ENCODE peak calls at places on chromosome 1, in seven cellular contexts. One of them, this sample, is unnamed.

GRCh38 chr1:201122321-201123017 is 4.5 kb downstream of the ASCL5 start:
- DNase-seq in WTC11: no peak
- DNase-seq in HCT116: no peak
- DNase-seq in GM12878: no peak
- DNase-seq in H1: no peak
- DNase-seq in HepG2: no peak
- DNase-seq in K562: no peak
- DNase-seq in this sample: no peak

GRCh38 chr1:39849203-39849602 is 34.1 kb downstream of the TRIT1 start:
- DNase-seq in WTC11: no peak
- DNase-seq in HCT116: no peak
- DNase-seq in GM12878: no peak
- DNase-seq in H1: no peak
- DNase-seq in HepG2: no peak
- DNase-seq in K562: no peak
- DNase-seq in this sample: no peak

GRCh38 chr1:191963286-191963685 is 195.0 kb upstream of the RGS18 start:
- DNase-seq in WTC11: no peak
- DNase-seq in HCT116: no peak
- DNase-seq in GM12878: no peak
- DNase-seq in H1: no peak
- DNase-seq in HepG2: no peak
- DNase-seq in K562: no peak
- DNase-seq in this sample: no peak

GRCh38 chr1:46180082-46180616 is 3.9 kb upstream of the P3R3URF start:
- DNase-seq in WTC11: peak
- DNase-seq in HCT116: peak
- DNase-seq in GM12878: no peak
- DNase-seq in H1: peak
- DNase-seq in HepG2: peak
- DNase-seq in K562: peak
- DNase-seq in this sample: no peak

GRCh38 chr1:91221017-91221416 is 183.6 kb downstream of the HFM1 start:
- DNase-seq in WTC11: no peak
- DNase-seq in HCT116: no peak
- DNase-seq in GM12878: no peak
- DNase-seq in H1: no peak
- DNase-seq in HepG2: no peak
- DNase-seq in K562: no peak
- DNase-seq in this sample: no peak

GRCh38 chr1:46806196-46807020 is 7.6 kb downstream of the CYP4B1 start:
- DNase-seq in WTC11: no peak
- DNase-seq in HCT116: no peak
- DNase-seq in GM12878: no peak
- DNase-seq in H1: no peak
- DNase-seq in HepG2: no peak
- DNase-seq in K562: no peak
- DNase-seq in this sample: no peak

GRCh38 chr1:64623750-64624445 is 121.0 kb upstream of the RAVER2 start:
- DNase-seq in WTC11: no peak
- DNase-seq in HCT116: no peak
- DNase-seq in GM12878: no peak
- DNase-seq in H1: no peak
- DNase-seq in HepG2: no peak
- DNase-seq in K562: no peak
- DNase-seq in this sample: no peak

GRCh38 chr1:152654110-152654509 is 9.1 kb upstream of the LCE2D start:
- DNase-seq in WTC11: peak
- DNase-seq in HCT116: peak
- DNase-seq in GM12878: no peak
- DNase-seq in H1: peak
- DNase-seq in HepG2: peak
- DNase-seq in K562: peak
- DNase-seq in this sample: peak

GRCh38 chr1:108816049-108816882 is 40.6 kb downstream of the AKNAD1 start:
- DNase-seq in WTC11: peak
- DNase-seq in HCT116: no peak
- DNase-seq in GM12878: no peak
- DNase-seq in H1: no peak
- DNase-seq in HepG2: peak
- DNase-seq in K562: peak
- DNase-seq in this sample: peak

GRCh38 chr1:12447301-12447700 is 170.7 kb downstream of the DHRS3 start:
- DNase-seq in WTC11: no peak
- DNase-seq in HCT116: no peak
- DNase-seq in GM12878: no peak
- DNase-seq in H1: no peak
- DNase-seq in HepG2: no peak
- DNase-seq in K562: no peak
- DNase-seq in this sample: no peak

GRCh38 chr1:91349524-91349923 is 55.1 kb downstream of the HFM1 start:
- DNase-seq in WTC11: no peak
- DNase-seq in HCT116: no peak
- DNase-seq in GM12878: no peak
- DNase-seq in H1: no peak
- DNase-seq in HepG2: no peak
- DNase-seq in K562: no peak
- DNase-seq in this sample: no peak

GRCh38 chr1:215603319-215603718 is 36.2 kb downstream of the KCTD3 start:
- DNase-seq in WTC11: no peak
- DNase-seq in HCT116: no peak
- DNase-seq in GM12878: no peak
- DNase-seq in H1: no peak
- DNase-seq in HepG2: no peak
- DNase-seq in K562: no peak
- DNase-seq in this sample: no peak

GRCh38 chr1:180778782-180779398 is 133.8 kb upstream of the KIAA1614 start:
- DNase-seq in WTC11: peak
- DNase-seq in HCT116: peak
- DNase-seq in GM12878: no peak
- DNase-seq in H1: no peak
- DNase-seq in HepG2: peak
- DNase-seq in K562: peak
- DNase-seq in this sample: peak

GRCh38 chr1:85448358-85448757 is 16.6 kb downstream of the DDAH1 start:
- DNase-seq in WTC11: no peak
- DNase-seq in HCT116: no peak
- DNase-seq in GM12878: no peak
- DNase-seq in H1: no peak
- DNase-seq in HepG2: no peak
- DNase-seq in K562: no peak
- DNase-seq in this sample: no peak
- TF ChIP-seq SP1 in WTC11: no peak
- TF ChIP-seq SP1 in HCT116: no peak
- TF ChIP-seq SP1 in GM12878: no peak
- TF ChIP-seq SP1 in H1: no peak
- TF ChIP-seq SP1 in HepG2: no peak
- TF ChIP-seq SP1 in K562: no peak
- TF ChIP-seq SP1 in this sample: no peak

DNA sequence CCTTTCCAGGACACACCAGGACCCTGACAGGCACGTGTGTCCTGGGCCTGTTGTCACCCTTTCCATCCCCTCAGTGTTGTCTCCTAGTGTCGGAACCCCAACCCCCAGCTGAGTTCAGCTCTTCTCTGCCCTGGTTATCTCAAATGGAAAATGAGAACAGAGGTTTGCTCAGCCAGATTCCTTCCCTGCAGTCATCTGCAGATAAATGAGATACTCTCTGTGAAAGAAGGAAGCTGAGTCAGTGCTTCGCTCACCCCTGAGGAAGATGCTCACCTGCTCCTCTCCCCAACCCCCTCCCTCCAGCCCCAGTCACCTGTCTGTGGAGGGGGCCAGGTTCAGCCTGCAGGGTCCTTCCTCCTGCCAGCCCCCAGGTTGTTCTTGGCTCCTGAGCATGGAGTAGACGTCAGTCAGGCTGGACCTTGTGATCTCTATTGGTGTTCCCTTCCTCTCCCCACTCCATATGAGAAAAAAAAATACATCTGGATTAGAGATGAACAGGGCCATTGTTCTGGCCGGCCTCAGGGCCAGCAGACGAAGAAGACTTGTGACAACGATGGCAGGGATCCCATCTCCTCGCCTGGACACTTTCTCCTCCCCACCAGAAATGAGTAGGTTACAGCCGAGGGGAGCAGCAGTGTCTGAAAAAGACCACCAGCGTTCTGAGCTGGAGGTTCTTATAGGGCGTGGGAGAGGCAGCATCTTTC is 20.9 kb downstream of the PHGDH start:
- DNase-seq in WTC11: no peak
- DNase-seq in HCT116: no peak
- DNase-seq in GM12878: no peak
- DNase-seq in H1: no peak
- DNase-seq in HepG2: no peak
- DNase-seq in K562: no peak
- DNase-seq in this sample: no peak
- TF ChIP-seq SP1 in WTC11: no peak
- TF ChIP-seq SP1 in HCT116: no peak
- TF ChIP-seq SP1 in GM12878: no peak
- TF ChIP-seq SP1 in H1: no peak
- TF ChIP-seq SP1 in HepG2: no peak
- TF ChIP-seq SP1 in K562: no peak
- TF ChIP-seq SP1 in this sample: no peak

GRCh38 chr1:58859769-58860455 is 76.1 kb upstream of the JUN start:
- DNase-seq in WTC11: no peak
- DNase-seq in HCT116: no peak
- DNase-seq in GM12878: no peak
- DNase-seq in H1: no peak
- DNase-seq in HepG2: no peak
- DNase-seq in K562: no peak
- DNase-seq in this sample: no peak

GRCh38 chr1:58858344-58858673 is 74.5 kb upstream of the JUN start:
- DNase-seq in WTC11: no peak
- DNase-seq in HCT116: no peak
- DNase-seq in GM12878: peak
- DNase-seq in H1: no peak
- DNase-seq in HepG2: peak
- DNase-seq in K562: no peak
- DNase-seq in this sample: no peak

GRCh38 chr1:58855351-58856165 is 71.7 kb upstream of the JUN start:
- DNase-seq in WTC11: no peak
- DNase-seq in HCT116: no peak
- DNase-seq in GM12878: no peak
- DNase-seq in H1: no peak
- DNase-seq in HepG2: peak
- DNase-seq in K562: no peak
- DNase-seq in this sample: no peak

GRCh38 chr1:58854576-58854975 is 70.7 kb upstream of the JUN start:
- DNase-seq in WTC11: no peak
- DNase-seq in HCT116: no peak
- DNase-seq in GM12878: peak
- DNase-seq in H1: no peak
- DNase-seq in HepG2: no peak
- DNase-seq in K562: no peak
- DNase-seq in this sample: no peak

GRCh38 chr1:58857673-58858343 is 74.0 kb upstream of the JUN start:
- DNase-seq in WTC11: no peak
- DNase-seq in HCT116: no peak
- DNase-seq in GM12878: peak
- DNase-seq in H1: no peak
- DNase-seq in HepG2: no peak
- DNase-seq in K562: no peak
- DNase-seq in this sample: no peak
- TF ChIP-seq SP1 in WTC11: no peak
- TF ChIP-seq SP1 in HCT116: no peak
- TF ChIP-seq SP1 in GM12878: no peak
- TF ChIP-seq SP1 in H1: no peak
- TF ChIP-seq SP1 in HepG2: no peak
- TF ChIP-seq SP1 in K562: no peak
- TF ChIP-seq SP1 in this sample: no peak

GRCh38 chr1:245996806-245997205 is 510.3 kb downstream of the SMYD3 start:
- DNase-seq in WTC11: no peak
- DNase-seq in HCT116: no peak
- DNase-seq in GM12878: no peak
- DNase-seq in H1: no peak
- DNase-seq in HepG2: no peak
- DNase-seq in K562: no peak
- DNase-seq in this sample: no peak
- TF ChIP-seq SP1 in WTC11: no peak
- TF ChIP-seq SP1 in HCT116: no peak
- TF ChIP-seq SP1 in GM12878: no peak
- TF ChIP-seq SP1 in H1: no peak
- TF ChIP-seq SP1 in HepG2: no peak
- TF ChIP-seq SP1 in K562: no peak
- TF ChIP-seq SP1 in this sample: no peak

GRCh38 chr1:119080586-119080985 is 59.9 kb downstream of the WARS2 start:
- DNase-seq in WTC11: peak
- DNase-seq in HCT116: no peak
- DNase-seq in GM12878: no peak
- DNase-seq in H1: no peak
- DNase-seq in HepG2: no peak
- DNase-seq in K562: no peak
- DNase-seq in this sample: no peak

GRCh38 chr1:119081705-119082104 is 58.7 kb downstream of the WARS2 start:
- DNase-seq in WTC11: no peak
- DNase-seq in HCT116: no peak
- DNase-seq in GM12878: no peak
- DNase-seq in H1: no peak
- DNase-seq in HepG2: no peak
- DNase-seq in K562: no peak
- DNase-seq in this sample: no peak

GRCh38 chr1:119083479-119083878 is 57.0 kb downstream of the WARS2 start:
- DNase-seq in WTC11: no peak
- DNase-seq in HCT116: no peak
- DNase-seq in GM12878: no peak
- DNase-seq in H1: no peak
- DNase-seq in HepG2: no peak
- DNase-seq in K562: no peak
- DNase-seq in this sample: no peak

GRCh38 chr1:119079881-119080280 is 60.6 kb downstream of the WARS2 start:
- DNase-seq in WTC11: no peak
- DNase-seq in HCT116: no peak
- DNase-seq in GM12878: no peak
- DNase-seq in H1: no peak
- DNase-seq in HepG2: no peak
- DNase-seq in K562: no peak
- DNase-seq in this sample: no peak

DNA sequence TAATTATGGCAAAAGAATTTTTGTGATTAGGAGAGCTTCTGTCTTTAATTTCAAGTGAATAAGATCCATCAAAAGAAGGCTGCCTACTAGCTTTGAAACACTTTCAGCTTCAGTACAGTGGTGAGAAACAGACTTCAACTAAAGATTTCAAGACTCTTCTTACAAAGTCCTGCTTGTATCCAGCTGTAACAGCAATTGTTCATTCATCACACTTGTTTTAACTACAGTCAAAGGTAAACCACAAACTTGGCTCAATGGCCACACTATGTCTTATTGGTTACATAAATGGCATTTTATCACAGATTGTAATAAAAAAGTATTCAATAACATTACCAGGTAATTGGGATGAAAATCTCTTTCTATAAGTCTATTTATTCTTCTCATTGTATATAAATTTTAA is 59.2 kb downstream of the WARS2 start:
- DNase-seq in WTC11: no peak
- DNase-seq in HCT116: no peak
- DNase-seq in GM12878: no peak
- DNase-seq in H1: no peak
- DNase-seq in HepG2: no peak
- DNase-seq in K562: no peak
- DNase-seq in this sample: no peak
- TF ChIP-seq SP1 in WTC11: no peak
- TF ChIP-seq SP1 in HCT116: no peak
- TF ChIP-seq SP1 in GM12878: no peak
- TF ChIP-seq SP1 in H1: no peak
- TF ChIP-seq SP1 in HepG2: no peak
- TF ChIP-seq SP1 in K562: no peak
- TF ChIP-seq SP1 in this sample: no peak